ENCODE peak calls at places on chromosomes 4 and X, in ten cellular contexts. J is fibroblast of lung, P is ELR, X is NAMALWA, Z is amygdala, E is T follicular helper cell, N is neural progenitor cell, M is nucleus accumbens, I is psoas muscle, S is T-helper 17 cell. W is an unnamed sample.

GRCh38 chr4:20565075-20565721 is 135.1 kb upstream of the PACRGL start:
- DNase-seq in P (no peak), S (no peak), I (no peak), J (peak; percentile 87), E (no peak), Z (no peak), X (no peak), M (no peak), N (no peak), W (no peak)

GRCh38 chr4:144450526-144450925 is 195.4 kb upstream of the HHIP start:
- DNase-seq in P (no peak), S (no peak), X (no peak), N (no peak), M (no peak), I (no peak), J (no peak), E (no peak), Z (no peak), W (no peak)

GRCh38 chr4:121799888-121800501 is 1.1 kb upstream of the EXOSC9 start:
- DNase-seq in E (no peak), I (no peak), S (no peak), Z (no peak), M (no peak), P (no peak), J (no peak), N (no peak), X (no peak), W (no peak)

GRCh38 chr4:102734591-102735385 is 26.0 kb downstream of the MANBA start:
- DNase-seq in Z (no peak), I (no peak), P (peak; percentile 69), E (no peak), X (peak; percentile 38), M (no peak), N (no peak), S (no peak), J (peak; percentile 44), W (peak; percentile 64)

GRCh38 chr4:7197910-7198309 is 5.6 kb downstream of the SORCS2 start:
- DNase-seq in P (no peak), I (no peak), S (no peak), M (no peak), E (no peak), Z (no peak), N (no peak), J (no peak), X (no peak), W (no peak)

GRCh38 chrX:97547873-97548578 is 664.3 kb downstream of the RPA4 start:
- DNase-seq in J (peak; percentile 56), X (no peak), M (no peak), N (no peak), E (no peak), Z (no peak), P (peak; percentile 54), S (no peak), I (no peak), W (no peak)

GRCh38 chrX:97168646-97169045 is 284.9 kb downstream of the RPA4 start:
- DNase-seq in S (no peak), J (no peak), P (no peak), N (no peak), E (no peak), X (peak; percentile 41), Z (no peak), I (no peak), M (no peak), W (no peak)

GRCh38 chr4:43251760-43252317 is 359.3 kb downstream of the GRXCR1 start:
- DNase-seq in X (no peak), E (no peak), I (no peak), N (no peak), P (no peak), M (no peak), J (peak; percentile 55), S (no peak), Z (no peak), W (no peak)

GRCh38 chr4:182504440-182504839 is 261.2 kb downstream of the TENM3 start:
- DNase-seq in E (no peak), S (no peak), I (no peak), M (no peak), N (no peak), Z (no peak), P (no peak), J (peak; percentile 35), X (no peak), W (no peak)

GRCh38 chr4:155722336-155722735 is 36.5 kb upstream of the GUCY1B1 start:
- DNase-seq in I (no peak), J (no peak), Z (no peak), S (no peak), M (no peak), P (no peak), N (no peak), E (no peak), X (no peak), W (no peak)

GRCh38 chrX:24495700-24496099 is 30.6 kb downstream of the PDK3 start:
- DNase-seq in M (no peak), J (no peak), N (no peak), Z (no peak), P (no peak), I (no peak), X (no peak), E (no peak), S (no peak), W (no peak)

GRCh38 chrX:50327235-50327634 is 122.7 kb downstream of the CCNB3 start:
- DNase-seq in P (no peak), N (no peak), I (no peak), S (no peak), E (no peak), Z (no peak), X (no peak), J (no peak), M (no peak), W (no peak)

GRCh38 chr4:100428051-100428450 is 89.8 kb downstream of the EMCN start:
- DNase-seq in J (peak; percentile 85), M (no peak), E (no peak), X (no peak), I (no peak), N (no peak), P (peak; percentile 62), Z (no peak), S (no peak), W (no peak)

GRCh38 chr4:15963001-15963451 is at the start of gene FGFBP2:
- DNase-seq in I (peak; percentile 19), M (no peak), S (no peak), J (peak; percentile 54), X (peak; percentile 62), Z (peak; percentile 6), N (peak; percentile 67), P (peak; percentile 60), E (no peak), W (peak; percentile 35)

GRCh38 chr4:110704748-110705439 is 82.0 kb upstream of the PITX2 start:
- DNase-seq in S (no peak), E (no peak), X (peak; percentile 61), N (no peak), J (no peak), Z (no peak), I (no peak), P (no peak), M (no peak), W (no peak)

GRCh38 chrX:1466232-1466661 is 13.5 kb upstream of the ASMTL start:
- DNase-seq in E (no peak), Z (no peak), M (no peak), P (no peak), X (no peak), I (no peak), N (no peak), S (no peak), J (no peak), W (no peak)

GRCh38 chrX:12563121-12563520 is 228.1 kb upstream of the PRPS2 start:
- DNase-seq in X (no peak), P (peak; percentile 32), N (no peak), Z (no peak), J (peak; percentile 49), I (no peak), M (no peak), S (no peak), E (no peak), W (no peak)

GRCh38 chr4:113825272-113825671 is 63.7 kb upstream of the CAMK2D start:
- DNase-seq in S (no peak), I (no peak), Z (no peak), P (no peak), M (no peak), N (no peak), X (peak; percentile 19), J (no peak), E (no peak), W (no peak)

GRCh38 chrX:41922125-41922521 is 1.2 kb downstream of the CASK start:
- DNase-seq in M (no peak), N (peak; percentile 8), J (peak; percentile 39), I (no peak), E (no peak), Z (no peak), S (peak; percentile 12), X (peak; percentile 55), P (peak; percentile 54), W (no peak)

GRCh38 chr4:91497892-91498291 is 805.9 kb upstream of the GRID2 start:
- DNase-seq in N (no peak), P (no peak), E (no peak), I (no peak), S (no peak), M (no peak), X (no peak), J (no peak), Z (no peak), W (no peak)

GRCh38 chrX:133401539-133401938 is 13.8 kb downstream of the GPC4 start:
- DNase-seq in J (peak; percentile 48), S (no peak), M (no peak), X (no peak), N (no peak), I (no peak), P (no peak), E (no peak), Z (no peak), W (no peak)

GRCh38 chrX:133542476-133542875 is 127.2 kb upstream of the GPC4 start:
- DNase-seq in Z (no peak), N (no peak), E (no peak), X (peak; percentile 0), J (no peak), I (no peak), M (no peak), P (no peak), S (no peak), W (no peak)

GRCh38 chr4:151649461-151649860 is 111.3 kb downstream of the GATB start:
- DNase-seq in P (no peak), Z (no peak), X (no peak), N (no peak), M (no peak), J (no peak), S (no peak), I (no peak), E (no peak), W (no peak)

GRCh38 chr4:16259531-16260246 is 33.4 kb upstream of the TAPT1 start:
- DNase-seq in S (no peak), E (no peak), X (no peak), N (no peak), P (no peak), J (peak; percentile 54), I (no peak), M (no peak), Z (no peak), W (no peak)

GRCh38 chr4:128711361-128711760 is 98.1 kb upstream of the JADE1 start:
- DNase-seq in Z (no peak), J (no peak), P (no peak), M (no peak), I (no peak), E (no peak), S (no peak), N (no peak), X (no peak), W (no peak)

GRCh38 chrX:44072631-44073030 is 99.4 kb upstream of the NDP start:
- DNase-seq in M (no peak), Z (no peak), I (no peak), P (peak; percentile 12), X (no peak), N (no peak), J (peak; percentile 17), S (no peak), E (no peak), W (no peak)

GRCh38 chr4:108775921-108776320 is 13.1 kb upstream of the ETNPPL start:
- DNase-seq in S (no peak), J (no peak), I (no peak), E (no peak), P (no peak), N (peak; percentile 8), M (no peak), Z (no peak), X (no peak), W (no peak)

GRCh38 chr4:47741200-47741599 is 96.7 kb downstream of the CORIN start:
- DNase-seq in P (peak; percentile 59), X (no peak), E (no peak), Z (no peak), N (no peak), S (no peak), M (no peak), I (no peak), J (no peak), W (no peak)

W was measured in GM13976.